ENCODE peak calls at places on chromosome 15, in six cellular contexts. Q is psoas muscle, L is lower lobe of right lung, G is cardiac muscle cell, H is prostate gland, F is A549. C is an unnamed sample.

GRCh38 chr15:90262426-90262825 is 3.0 kb upstream of the NGRN start:
- DNase-seq in G (no peak), F (no peak), H (no peak), Q (peak; percentile 27), L (no peak), C (no peak)

GRCh38 chr15:28885630-28886430 is at the start of gene APBA2:
- DNase-seq in L (no peak), Q (no peak), H (no peak), G (peak; percentile 66), F (peak; percentile 36), C (peak; percentile 58)

GRCh38 chr15:57165992-57166391 is 210.3 kb upstream of the CGNL1 start:
- DNase-seq in F (no peak), L (no peak), H (no peak), Q (no peak), G (no peak), C (no peak)

GRCh38 chr15:66505430-66505811 is 295 bp downstream of the ZWILCH start:
- DNase-seq in G (no peak), H (no peak), F (peak; percentile 72), Q (no peak), L (no peak), C (no peak)

GRCh38 chr15:69797615-69798014 is 300.1 kb downstream of the TLE3 start:
- DNase-seq in H (no peak), L (no peak), Q (no peak), F (no peak), G (no peak), C (no peak)

GRCh38 chr15:100216177-100216576 is 125.6 kb downstream of the ADAMTS17 start:
- DNase-seq in G (no peak), Q (no peak), F (no peak), H (peak; percentile 64), L (no peak), C (no peak)

GRCh38 chr15:101561584-101561906 is 72.0 kb upstream of the PCSK6 start:
- DNase-seq in G (no peak), Q (no peak), H (no peak), L (no peak), F (no peak), C (no peak)

GRCh38 chr15:77901921-77902750 is 175.4 kb downstream of the TBC1D2B start:
- DNase-seq in Q (no peak), G (peak; percentile 14), F (peak; percentile 32), H (no peak), L (peak; percentile 23), C (no peak)

GRCh38 chr15:63601026-63601726 is 4.0 kb downstream of the FBXL22 start:
- DNase-seq in Q (peak; percentile 46), H (no peak), L (peak; percentile 65), F (peak; percentile 61), G (peak; percentile 36), C (peak; percentile 21)

GRCh38 chr15:75195766-75196241 is 5.9 kb upstream of the C15orf39 start:
- DNase-seq in H (no peak), F (no peak), L (no peak), G (peak; percentile 50), Q (no peak), C (no peak)

GRCh38 chr15:60044636-60045273 is 40.6 kb downstream of the FOXB1 start:
- DNase-seq in G (no peak), Q (no peak), L (no peak), H (no peak), F (no peak), C (peak; percentile 53)

GRCh38 chr15:37087050-37087691 is 13.2 kb downstream of the MEIS2 start:
- DNase-seq in L (no peak), F (no peak), G (no peak), Q (no peak), H (no peak), C (no peak)

GRCh38 chr15:77030042-77030927 is 35.4 kb downstream of the PSTPIP1 start:
- DNase-seq in G (no peak), Q (no peak), F (no peak), H (no peak), L (peak; percentile 44), C (peak; percentile 67)

GRCh38 chr15:25397110-25397509 is 41.7 kb downstream of the UBE3A start:
- DNase-seq in Q (no peak), L (no peak), F (no peak), G (no peak), H (peak; percentile 7), C (no peak)

GRCh38 chr15:52143862-52144261 is 31.3 kb upstream of the BCL2L10 start:
- DNase-seq in G (no peak), H (no peak), L (no peak), Q (no peak), F (no peak), C (peak; percentile 94)

GRCh38 chr15:68310178-68310810 is 32.7 kb downstream of the FEM1B start:
- DNase-seq in Q (no peak), H (no peak), G (no peak), L (no peak), F (no peak), C (no peak)

GRCh38 chr15:20358066-20358780 is 183.4 kb downstream of the GOLGA6L6 start:
- DNase-seq in L (peak; percentile 66), G (no peak), Q (peak; percentile 21), F (no peak), H (no peak), C (no peak)

GRCh38 chr15:78304487-78305413 is 5.3 kb upstream of the SKIC8 start:
- DNase-seq in H (no peak), F (no peak), Q (no peak), G (no peak), L (no peak), C (no peak)

GRCh38 chr15:63880019-63880418 is 46.3 kb upstream of the HERC1 start:
- DNase-seq in Q (no peak), G (no peak), L (no peak), F (no peak), H (no peak), C (no peak)

GRCh38 chr15:59364238-59364637 is 8.4 kb downstream of the MYO1E start:
- DNase-seq in H (no peak), Q (no peak), F (no peak), L (no peak), G (no peak), C (no peak)

GRCh38 chr15:76168237-76168984 is 108.6 kb downstream of the TMEM266 start:
- DNase-seq in Q (no peak), G (no peak), L (no peak), H (no peak), F (no peak), C (no peak)

GRCh38 chr15:25368855-25369254 is 70.0 kb downstream of the UBE3A start:
- DNase-seq in L (no peak), Q (no peak), G (no peak), F (no peak), H (no peak), C (no peak)

GRCh38 chr15:52106641-52107040 is 5.9 kb downstream of the BCL2L10 start:
- DNase-seq in Q (no peak), L (no peak), H (no peak), G (no peak), F (no peak), C (no peak)

GRCh38 chr15:89409184-89409992 is 74.8 kb upstream of the POLG start:
- DNase-seq in Q (no peak), H (no peak), F (no peak), G (no peak), L (no peak), C (no peak)

GRCh38 chr15:25784141-25784540 is 79.0 kb downstream of the ATP10A start:
- DNase-seq in L (no peak), H (no peak), F (no peak), Q (no peak), G (no peak), C (no peak)

GRCh38 chr15:100525894-100526512 is 2.7 kb downstream of the CERS3 start:
- DNase-seq in H (peak; percentile 93), G (no peak), Q (peak; percentile 68), L (no peak), F (no peak), C (no peak)

GRCh38 chr15:35624881-35625280 is 78.9 kb upstream of the DPH6 start:
- DNase-seq in L (peak; percentile 52), Q (no peak), G (no peak), H (no peak), F (no peak), C (peak; percentile 40)
- H3K27ac ChIP-seq in L (no peak overlapping the region), Q (no peak overlapping the region), G (no peak overlapping the region), H (no peak overlapping the region), F (no peak overlapping the region), C (no peak overlapping the region)

DNA sequence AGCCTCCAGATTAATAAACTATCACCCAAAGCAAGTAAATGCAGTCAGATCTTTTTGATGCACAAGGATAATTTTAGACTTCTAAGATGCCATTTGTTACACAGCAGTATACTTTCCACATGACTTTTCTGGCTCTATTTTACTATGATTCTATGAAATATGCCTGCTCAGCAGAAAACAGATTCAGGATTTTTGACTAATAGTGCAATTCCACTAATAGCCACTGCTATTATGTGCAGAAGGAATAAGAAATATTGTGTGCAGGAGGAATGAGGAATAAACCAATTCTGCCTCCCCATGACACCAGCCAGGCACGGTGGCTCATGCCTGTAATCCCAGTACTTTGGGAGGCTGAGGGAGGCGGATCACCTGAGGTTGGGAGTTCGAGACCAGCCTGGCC is 11.5 kb upstream of the SPPL2A start:
- DNase-seq in L (no peak), Q (no peak), G (no peak), F (no peak), H (no peak), C (no peak)
- TF ChIP-seq CTCF in L (no peak), Q (no peak), G (no peak), F (no peak), H (no peak), C (peak; percentile 10)

DNA sequence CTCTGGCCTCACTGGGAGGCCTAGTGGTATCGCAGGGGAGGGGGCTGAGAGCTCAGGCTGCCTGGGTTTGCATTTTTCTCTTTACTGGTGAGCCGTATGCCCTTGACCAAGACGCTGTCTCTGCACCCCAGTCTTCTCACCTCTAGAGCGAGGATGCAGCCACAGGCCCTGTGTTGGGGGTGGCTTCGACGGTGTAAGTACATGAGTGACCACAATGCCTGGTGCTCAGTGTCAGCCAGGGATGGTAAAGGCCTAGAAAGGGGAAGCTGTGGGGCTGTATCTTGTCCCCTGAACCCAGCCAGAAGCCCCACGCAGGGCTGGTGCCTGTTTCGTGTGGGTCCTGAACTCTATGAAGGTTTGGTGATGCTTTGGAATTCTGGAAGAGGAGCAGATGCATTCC is 19.8 kb downstream of the SYNM start:
- DNase-seq in Q (no peak), L (peak; percentile 23), G (no peak), H (no peak), F (no peak), C (no peak)
- H3K27ac ChIP-seq in Q (peak overlapping the region; percentile 96), L (no peak overlapping the region), G (peak overlapping the region; percentile 98), H (peak overlapping the region; percentile 69), F (peak overlapping the region; percentile 91), C (no peak overlapping the region)

DNA sequence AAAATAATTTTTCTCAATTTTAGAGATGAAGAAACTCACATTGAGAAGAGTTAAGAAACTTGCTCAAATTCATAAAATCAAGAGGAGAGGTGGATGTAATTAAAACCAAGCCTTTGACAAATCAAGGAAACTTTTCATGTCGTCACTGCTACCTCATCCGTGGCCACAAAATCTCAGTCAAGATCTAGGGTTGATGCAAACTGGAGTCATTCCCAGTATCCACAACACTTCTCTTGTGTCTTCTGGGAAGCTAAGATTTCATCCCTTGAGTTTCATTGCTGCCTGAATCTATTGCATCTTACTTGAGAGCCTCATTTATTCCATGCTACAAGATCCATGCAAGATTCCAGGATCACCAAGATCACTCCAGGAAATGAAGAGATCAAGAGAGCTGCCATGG is 5.4 kb upstream of the FBN1 start:
- DNase-seq in L (no peak), H (no peak), F (no peak), Q (no peak), G (no peak), C (no peak)
- TF ChIP-seq CTCF in L (no peak), H (no peak), F (no peak), Q (no peak), G (no peak), C (no peak)

GRCh38 chr15:92714071-92714456 is 58.5 kb upstream of the FAM174B start:
- DNase-seq in G (peak; percentile 40), H (peak; percentile 17), F (peak; percentile 35), L (no peak), Q (no peak), C (peak; percentile 42)
- H3K27ac ChIP-seq in G (no peak overlapping the region), H (peak overlapping the region; percentile 79), F (peak overlapping the region; percentile 87), L (peak overlapping the region; percentile 70), Q (peak overlapping the region; percentile 28), C (no peak overlapping the region)

C was measured in A673.